ENCODE peak calls at places on chromosomes 6 and 20, in four cellular contexts. One of them, this sample, is unnamed.
A peak's percentile ranks its signal among the peaks of the same experiment; 100 is the strongest.

GRCh38 chr6:2310042-2310441 is 64.6 kb upstream of the GMDS start:
- DNase-seq in mucosa of descending colon: no peak
- DNase-seq in naive thymus-derived CD4-positive, alpha-beta T cell: no peak
- DNase-seq in cardiac muscle cell: no peak
- DNase-seq in this sample: no peak

GRCh38 chr20:25076731-25077609 is 5.0 kb downstream of the VSX1 start:
- DNase-seq in mucosa of descending colon: no peak
- DNase-seq in naive thymus-derived CD4-positive, alpha-beta T cell: no peak
- DNase-seq in cardiac muscle cell: no peak
- DNase-seq in this sample: no peak

GRCh38 chr6:88166493-88166900 is 350 bp upstream of the CNR1 start:
- DNase-seq in mucosa of descending colon: no peak
- DNase-seq in naive thymus-derived CD4-positive, alpha-beta T cell: no peak
- DNase-seq in cardiac muscle cell: peak; percentile 32
- DNase-seq in this sample: peak; percentile 51

GRCh38 chr20:1177680-1178079 is 7.1 kb downstream of the TMEM74B start:
- DNase-seq in mucosa of descending colon: no peak
- DNase-seq in naive thymus-derived CD4-positive, alpha-beta T cell: no peak
- DNase-seq in cardiac muscle cell: peak; percentile 22
- DNase-seq in this sample: no peak

GRCh38 chr6:128209771-128210170 is 308.9 kb upstream of the THEMIS start:
- DNase-seq in mucosa of descending colon: no peak
- DNase-seq in naive thymus-derived CD4-positive, alpha-beta T cell: no peak
- DNase-seq in cardiac muscle cell: peak; percentile 7
- DNase-seq in this sample: no peak

GRCh38 chr20:63955281-63955845 is 853 bp downstream of the UCKL1 start:
- DNase-seq in mucosa of descending colon: no peak
- DNase-seq in naive thymus-derived CD4-positive, alpha-beta T cell: peak; percentile 66
- DNase-seq in cardiac muscle cell: peak; percentile 52
- DNase-seq in this sample: peak; percentile 74

GRCh38 chr6:143225929-143226328 is 165.2 kb downstream of the AIG1 start:
- DNase-seq in mucosa of descending colon: no peak
- DNase-seq in naive thymus-derived CD4-positive, alpha-beta T cell: no peak
- DNase-seq in cardiac muscle cell: no peak
- DNase-seq in this sample: no peak

GRCh38 chr6:150016324-150017185 is 8.8 kb downstream of the RAET1L start:
- DNase-seq in mucosa of descending colon: no peak
- DNase-seq in naive thymus-derived CD4-positive, alpha-beta T cell: peak; percentile 38
- DNase-seq in cardiac muscle cell: peak; percentile 79
- DNase-seq in this sample: no peak

GRCh38 chr6:1267790-1268762 is 43.8 kb upstream of the FOXQ1 start:
- DNase-seq in mucosa of descending colon: no peak
- DNase-seq in naive thymus-derived CD4-positive, alpha-beta T cell: no peak
- DNase-seq in cardiac muscle cell: no peak
- DNase-seq in this sample: no peak

DNA sequence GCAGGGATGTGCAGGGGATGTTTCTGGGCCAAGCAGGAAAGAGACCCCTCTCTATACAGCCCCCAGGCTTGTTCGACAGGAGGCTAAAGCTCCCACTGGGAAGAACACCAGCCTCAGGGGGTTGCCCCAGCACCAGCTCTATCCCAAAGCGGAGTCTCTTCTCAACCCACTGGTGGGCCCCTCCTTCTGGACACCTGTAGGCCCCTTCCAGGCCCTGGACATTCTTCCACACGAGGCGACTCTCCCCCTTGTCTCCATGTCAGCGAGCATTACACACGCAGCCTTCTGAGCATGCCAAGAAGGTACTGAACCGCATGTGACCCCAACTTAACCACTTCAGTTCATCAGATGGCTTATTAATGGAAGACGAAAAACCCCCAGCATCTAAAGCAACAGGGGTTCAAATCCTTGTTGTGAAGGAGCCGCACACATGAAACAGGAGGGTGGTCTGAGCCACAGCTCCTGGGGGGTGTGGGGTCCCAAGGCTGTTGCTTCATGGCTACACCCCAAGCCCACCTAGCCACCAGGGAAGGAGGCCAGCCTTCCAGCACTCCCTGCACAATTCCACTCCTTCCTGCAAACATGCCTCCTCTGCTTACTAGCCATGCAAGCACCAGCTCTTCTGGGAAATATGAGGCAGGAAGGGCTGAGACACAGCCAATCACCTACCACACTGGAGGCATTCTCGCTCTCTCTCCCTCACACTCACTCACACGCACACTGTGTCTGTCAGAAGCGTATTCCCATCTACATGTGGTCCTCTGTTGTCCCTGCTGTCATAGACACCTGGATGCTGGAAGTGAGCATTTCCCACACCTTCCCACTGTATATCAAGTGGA is 104.6 kb downstream of the NOL4L start:
- DNase-seq in mucosa of descending colon: peak; percentile 40
- DNase-seq in naive thymus-derived CD4-positive, alpha-beta T cell: no peak
- DNase-seq in cardiac muscle cell: no peak
- DNase-seq in this sample: no peak
- H3K4me1 ChIP-seq in mucosa of descending colon: peaks cover 65% of the 10 kb centered on the region
- H3K4me1 ChIP-seq in naive thymus-derived CD4-positive, alpha-beta T cell: peaks cover 67% of the 10 kb centered on the region
- H3K4me1 ChIP-seq in cardiac muscle cell: peaks cover 45% of the 10 kb centered on the region
- H3K4me1 ChIP-seq in this sample: peaks cover 74% of the 10 kb centered on the region

DNA sequence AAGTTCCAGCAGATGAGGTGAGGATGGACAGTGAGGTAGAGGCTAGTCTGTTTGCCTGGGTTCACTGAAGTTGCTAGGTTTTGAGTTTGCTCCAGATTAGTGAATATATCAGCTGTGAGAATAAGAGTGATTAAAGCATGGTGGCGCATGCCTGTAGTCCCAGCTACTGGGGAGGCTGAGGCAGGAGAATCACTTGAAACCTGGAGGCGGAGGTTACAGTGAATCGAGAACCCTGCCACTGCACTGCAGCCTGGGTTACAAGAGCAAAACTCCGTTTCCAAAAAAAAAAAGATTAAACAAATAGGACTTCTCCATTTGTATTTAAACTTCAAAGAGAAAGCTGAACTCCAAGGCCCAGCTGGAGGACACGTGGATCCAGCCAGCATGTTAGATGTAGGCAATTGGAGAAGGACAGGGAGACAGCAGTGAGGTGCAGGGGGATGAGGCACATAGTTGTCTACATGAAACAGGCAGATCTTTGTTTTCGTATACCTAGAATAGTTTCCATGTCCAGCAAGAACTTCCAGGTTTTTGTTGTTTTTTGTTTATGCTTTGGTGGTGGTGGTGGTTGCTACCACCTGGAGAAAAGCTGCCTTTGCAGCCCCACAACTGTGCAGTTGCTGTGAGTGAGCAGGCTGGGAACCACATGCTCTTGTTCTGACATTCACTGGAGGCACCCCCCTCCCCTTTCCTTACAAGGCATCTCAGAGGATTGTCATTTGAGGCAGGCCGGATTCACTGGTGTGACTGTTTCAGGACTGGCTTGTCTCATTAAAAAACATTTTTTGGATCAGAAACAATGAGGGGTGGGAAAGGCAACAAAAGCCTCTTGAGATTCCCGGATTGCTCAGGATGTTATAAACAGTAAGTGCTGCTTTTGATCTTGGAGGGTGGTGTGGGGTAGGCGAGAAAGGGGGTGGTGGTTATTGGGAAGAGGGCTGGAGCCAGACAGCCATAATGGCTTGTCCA is 72.3 kb downstream of the JARID2 start:
- DNase-seq in mucosa of descending colon: no peak
- DNase-seq in naive thymus-derived CD4-positive, alpha-beta T cell: no peak
- DNase-seq in cardiac muscle cell: peak; percentile 60
- DNase-seq in this sample: no peak
- H3K4me1 ChIP-seq in mucosa of descending colon: peaks cover 8% of the 10 kb centered on the region
- H3K4me1 ChIP-seq in naive thymus-derived CD4-positive, alpha-beta T cell: peaks cover 29% of the 10 kb centered on the region
- H3K4me1 ChIP-seq in cardiac muscle cell: peaks cover 17% of the 10 kb centered on the region
- H3K4me1 ChIP-seq in this sample: peaks cover 9% of the 10 kb centered on the region

DNA sequence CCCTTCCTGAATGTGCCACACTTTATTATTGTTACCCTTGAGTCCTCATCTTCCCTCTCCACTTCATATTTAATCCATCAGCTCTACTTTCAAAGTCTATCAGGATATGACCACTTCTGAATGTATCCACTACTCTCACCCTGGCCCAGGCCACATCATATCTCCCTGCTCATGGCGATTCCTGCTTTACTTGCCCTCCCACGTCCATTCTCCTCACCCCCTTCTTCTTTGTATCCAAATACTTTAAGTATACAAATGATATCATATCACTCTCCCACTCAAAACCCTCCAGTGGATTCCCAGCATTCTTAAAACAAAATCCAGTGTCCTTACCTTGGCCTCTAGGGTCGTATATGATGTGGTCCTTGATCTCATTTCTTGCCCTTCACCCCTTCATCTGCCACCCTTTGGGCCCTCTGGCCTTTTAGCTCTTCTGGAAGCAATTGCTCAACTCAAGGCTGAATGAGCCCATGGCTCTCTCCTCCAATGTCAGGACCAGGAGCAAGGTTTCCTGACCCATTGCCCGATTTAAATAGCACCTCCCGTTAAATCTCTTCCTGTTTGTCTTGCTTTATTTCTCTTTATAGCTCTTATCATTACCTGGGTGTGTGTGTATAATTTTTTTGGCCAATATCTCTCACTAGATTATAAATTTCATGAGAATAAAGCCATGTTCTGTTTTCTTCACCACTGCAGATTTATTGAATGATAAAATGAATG is 205.9 kb upstream of the ECI2 start:
- DNase-seq in mucosa of descending colon: no peak
- DNase-seq in naive thymus-derived CD4-positive, alpha-beta T cell: no peak
- DNase-seq in cardiac muscle cell: no peak
- DNase-seq in this sample: no peak
- H3K4me1 ChIP-seq in mucosa of descending colon: peaks cover 8% of the 10 kb centered on the region
- H3K4me1 ChIP-seq in naive thymus-derived CD4-positive, alpha-beta T cell: no peaks in the 10 kb centered on the region
- H3K4me1 ChIP-seq in cardiac muscle cell: peaks cover 4% of the 10 kb centered on the region
- H3K4me1 ChIP-seq in this sample: no peaks in the 10 kb centered on the region

GRCh38 chr6:52306972-52307849 is 22.7 kb upstream of the MCM3 start:
- DNase-seq in mucosa of descending colon: no peak
- DNase-seq in naive thymus-derived CD4-positive, alpha-beta T cell: no peak
- DNase-seq in cardiac muscle cell: no peak
- DNase-seq in this sample: peak; percentile 75

GRCh38 chr6:52310932-52311331 is 26.4 kb upstream of the MCM3 start:
- DNase-seq in mucosa of descending colon: no peak
- DNase-seq in naive thymus-derived CD4-positive, alpha-beta T cell: no peak
- DNase-seq in cardiac muscle cell: no peak
- DNase-seq in this sample: no peak

GRCh38 chr6:52305948-52306767 is 21.6 kb upstream of the MCM3 start:
- DNase-seq in mucosa of descending colon: no peak
- DNase-seq in naive thymus-derived CD4-positive, alpha-beta T cell: no peak
- DNase-seq in cardiac muscle cell: no peak
- DNase-seq in this sample: no peak

GRCh38 chr6:52305385-52305784 is 20.8 kb upstream of the MCM3 start:
- DNase-seq in mucosa of descending colon: no peak
- DNase-seq in naive thymus-derived CD4-positive, alpha-beta T cell: no peak
- DNase-seq in cardiac muscle cell: no peak
- DNase-seq in this sample: no peak

GRCh38 chr6:52307900-52308372 is 23.4 kb upstream of the MCM3 start:
- DNase-seq in mucosa of descending colon: no peak
- DNase-seq in naive thymus-derived CD4-positive, alpha-beta T cell: no peak
- DNase-seq in cardiac muscle cell: no peak
- DNase-seq in this sample: no peak
- H3K4me1 ChIP-seq in mucosa of descending colon: peaks cover 22% of the 10 kb centered on the region
- H3K4me1 ChIP-seq in naive thymus-derived CD4-positive, alpha-beta T cell: peaks cover 75% of the 10 kb centered on the region
- H3K4me1 ChIP-seq in cardiac muscle cell: peaks cover 6% of the 10 kb centered on the region
- H3K4me1 ChIP-seq in this sample: peaks cover 48% of the 10 kb centered on the region

DNA sequence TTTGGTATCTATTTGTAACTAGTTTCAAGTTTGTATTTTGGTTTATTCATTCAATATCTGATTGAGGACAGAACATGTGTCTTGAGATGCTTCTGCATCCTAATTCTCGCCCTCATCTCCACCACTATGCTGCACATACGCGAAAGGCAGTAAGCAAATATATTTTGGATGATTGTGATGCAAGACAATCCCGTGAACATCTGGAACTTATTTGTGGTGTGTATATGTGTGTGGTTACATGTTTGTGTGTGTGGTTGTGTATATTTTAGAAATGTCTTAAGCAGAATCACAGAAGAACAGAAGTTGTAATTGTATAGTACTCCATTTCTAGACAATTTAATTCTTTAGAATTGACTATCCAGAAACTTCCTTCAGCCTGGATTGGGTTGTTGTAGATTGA is 35.1 kb upstream of the RNF144B start:
- DNase-seq in mucosa of descending colon: no peak
- DNase-seq in naive thymus-derived CD4-positive, alpha-beta T cell: no peak
- DNase-seq in cardiac muscle cell: no peak
- DNase-seq in this sample: no peak
- H3K4me1 ChIP-seq in mucosa of descending colon: no peaks in the 10 kb centered on the region
- H3K4me1 ChIP-seq in naive thymus-derived CD4-positive, alpha-beta T cell: no peaks in the 10 kb centered on the region
- H3K4me1 ChIP-seq in cardiac muscle cell: no peaks in the 10 kb centered on the region
- H3K4me1 ChIP-seq in this sample: peaks cover 5% of the 10 kb centered on the region

GRCh38 chr6:31543639-31544038 is 1.8 kb upstream of the DDX39B start:
- DNase-seq in mucosa of descending colon: no peak
- DNase-seq in naive thymus-derived CD4-positive, alpha-beta T cell: no peak
- DNase-seq in cardiac muscle cell: no peak
- DNase-seq in this sample: no peak
- H3K4me1 ChIP-seq in mucosa of descending colon: peaks cover 32% of the 10 kb centered on the region
- H3K4me1 ChIP-seq in naive thymus-derived CD4-positive, alpha-beta T cell: peaks cover 49% of the 10 kb centered on the region
- H3K4me1 ChIP-seq in cardiac muscle cell: peaks cover 25% of the 10 kb centered on the region
- H3K4me1 ChIP-seq in this sample: peaks cover 46% of the 10 kb centered on the region

GRCh38 chr6:152057832-152058498 is 250.5 kb downstream of the ESR1 start:
- DNase-seq in mucosa of descending colon: no peak
- DNase-seq in naive thymus-derived CD4-positive, alpha-beta T cell: no peak
- DNase-seq in cardiac muscle cell: no peak
- DNase-seq in this sample: no peak
- H3K4me1 ChIP-seq in mucosa of descending colon: no peaks in the 10 kb centered on the region
- H3K4me1 ChIP-seq in naive thymus-derived CD4-positive, alpha-beta T cell: no peaks in the 10 kb centered on the region
- H3K4me1 ChIP-seq in cardiac muscle cell: peaks cover 6% of the 10 kb centered on the region
- H3K4me1 ChIP-seq in this sample: no peaks in the 10 kb centered on the region

GRCh38 chr20:50575869-50576720 is 65.9 kb downstream of the PTPN1 start:
- DNase-seq in mucosa of descending colon: peak; percentile 82
- DNase-seq in naive thymus-derived CD4-positive, alpha-beta T cell: peak; percentile 59
- DNase-seq in cardiac muscle cell: peak; percentile 64
- DNase-seq in this sample: peak; percentile 83
- H3K4me1 ChIP-seq in mucosa of descending colon: peaks cover 18% of the 10 kb centered on the region
- H3K4me1 ChIP-seq in naive thymus-derived CD4-positive, alpha-beta T cell: peaks cover 1% of the 10 kb centered on the region
- H3K4me1 ChIP-seq in cardiac muscle cell: peaks cover 9% of the 10 kb centered on the region
- H3K4me1 ChIP-seq in this sample: peaks cover 40% of the 10 kb centered on the region

GRCh38 chr20:58903636-58904035 is 51.1 kb downstream of the GNAS start:
- DNase-seq in mucosa of descending colon: no peak
- DNase-seq in naive thymus-derived CD4-positive, alpha-beta T cell: no peak
- DNase-seq in cardiac muscle cell: no peak
- DNase-seq in this sample: no peak

GRCh38 chr20:58906894-58907293 is 54.4 kb downstream of the GNAS start:
- DNase-seq in mucosa of descending colon: no peak
- DNase-seq in naive thymus-derived CD4-positive, alpha-beta T cell: no peak
- DNase-seq in cardiac muscle cell: no peak
- DNase-seq in this sample: no peak

GRCh38 chr20:58906111-58906510 is 53.6 kb downstream of the GNAS start:
- DNase-seq in mucosa of descending colon: no peak
- DNase-seq in naive thymus-derived CD4-positive, alpha-beta T cell: no peak
- DNase-seq in cardiac muscle cell: no peak
- DNase-seq in this sample: no peak

GRCh38 chr20:58907481-58908137 is 55.1 kb downstream of the GNAS start:
- DNase-seq in mucosa of descending colon: peak; percentile 55
- DNase-seq in naive thymus-derived CD4-positive, alpha-beta T cell: peak; percentile 40
- DNase-seq in cardiac muscle cell: peak; percentile 98
- DNase-seq in this sample: peak; percentile 88

GRCh38 chr20:58905236-58905635 is 52.7 kb downstream of the GNAS start:
- DNase-seq in mucosa of descending colon: no peak
- DNase-seq in naive thymus-derived CD4-positive, alpha-beta T cell: no peak
- DNase-seq in cardiac muscle cell: no peak
- DNase-seq in this sample: no peak
- H3K4me1 ChIP-seq in mucosa of descending colon: peaks cover 21% of the 10 kb centered on the region
- H3K4me1 ChIP-seq in naive thymus-derived CD4-positive, alpha-beta T cell: peaks cover 17% of the 10 kb centered on the region
- H3K4me1 ChIP-seq in cardiac muscle cell: peaks cover 47% of the 10 kb centered on the region
- H3K4me1 ChIP-seq in this sample: peaks cover 50% of the 10 kb centered on the region

This sample was measured in lower lobe of right lung.